ENCODE peak calls at places on chromosomes 13 and 19, in ten cellular contexts. R is left ventricle myocardium inferior, U is foreskin fibroblast, A is AG09309, M is astrocyte, T is heart right ventricle, F is GM12865, Z is GM06990, J is testis, N is spleen. X is an unnamed sample.

GRCh38 chr19:10230904-10231623 is at the start of gene S1PR2:
- DNase-seq in T (peak; percentile 87), F (peak; percentile 92), Z (peak; percentile 90), N (peak; percentile 90), A (no peak), U (peak; percentile 93), M (no peak), J (peak; percentile 70), R (peak; percentile 85), X (peak; percentile 87)

GRCh38 chr19:14968247-14968646 is 11.4 kb downstream of the SLC1A6 start:
- DNase-seq in M (no peak), U (no peak), N (no peak), T (no peak), F (no peak), J (no peak), Z (no peak), A (no peak), R (no peak), X (no peak)

GRCh38 chr19:9075064-9075964 is 11.5 kb upstream of the OR1M1 start:
- DNase-seq in F (no peak), M (peak; percentile 99), N (no peak), Z (no peak), A (peak; percentile 47), T (peak; percentile 61), J (peak; percentile 89), U (peak; percentile 83), R (peak; percentile 33), X (peak; percentile 98)

GRCh38 chr19:47540748-47541147 is 25.9 kb upstream of the NAPA start:
- DNase-seq in U (peak; percentile 68), N (no peak), A (peak; percentile 11), T (no peak), J (no peak), R (no peak), F (peak; percentile 40), Z (no peak), M (peak; percentile 12), X (peak; percentile 49)

GRCh38 chr13:82412749-82413148 is 1469.5 kb downstream of the SLITRK1 start:
- DNase-seq in F (no peak), U (no peak), Z (no peak), M (no peak), R (no peak), A (no peak), N (no peak), T (no peak), J (no peak), X (no peak)

GRCh38 chr19:28543244-28543776 is 669.6 kb downstream of the UQCRFS1 start:
- DNase-seq in M (no peak), N (no peak), F (no peak), U (no peak), A (no peak), R (no peak), Z (no peak), J (no peak), T (no peak), X (no peak)

GRCh38 chr13:50365300-50365682 is 350.0 kb downstream of the KCNRG start:
- DNase-seq in R (no peak), T (no peak), J (no peak), A (no peak), M (no peak), Z (no peak), N (no peak), F (no peak), U (no peak), X (peak; percentile 66)

GRCh38 chr13:97386832-97387486 is 47.0 kb upstream of the RAP2A start:
- DNase-seq in F (peak; percentile 15), A (no peak), Z (no peak), M (no peak), T (no peak), J (no peak), R (no peak), N (no peak), U (no peak), X (no peak)

GRCh38 chr13:44591316-44591715 is 15.2 kb upstream of the TSC22D1 start:
- DNase-seq in J (no peak), N (no peak), U (no peak), T (no peak), R (no peak), A (no peak), M (no peak), Z (no peak), F (no peak), X (no peak)

GRCh38 chr19:485583-486236 is 10.6 kb upstream of the MADCAM1 start:
- DNase-seq in U (peak; percentile 55), J (peak; percentile 90), N (no peak), T (no peak), Z (no peak), R (peak; percentile 48), A (no peak), M (peak; percentile 9), F (no peak), X (no peak)

GRCh38 chr13:43245374-43245964 is 222.1 kb downstream of the DNAJC15 start:
- DNase-seq in Z (no peak), N (no peak), A (peak; percentile 81), J (no peak), U (peak; percentile 91), M (peak; percentile 92), R (no peak), T (no peak), F (no peak), X (peak; percentile 74)

GRCh38 chr19:39497850-39498261 is 891 bp upstream of the DLL3 start:
- DNase-seq in Z (peak; percentile 68), F (peak; percentile 59), N (no peak), T (no peak), A (no peak), U (peak; percentile 66), R (no peak), J (peak; percentile 39), M (peak; percentile 14), X (peak; percentile 29)

GRCh38 chr13:26991508-26992181 is 180.0 kb downstream of the USP12 start:
- DNase-seq in Z (no peak), A (no peak), N (no peak), R (no peak), F (no peak), U (no peak), T (no peak), J (peak; percentile 75), M (no peak), X (no peak)

GRCh38 chr13:80753951-80754350 is 413.0 kb upstream of the SPRY2 start:
- DNase-seq in M (no peak), F (no peak), Z (no peak), R (no peak), U (peak; percentile 15), T (no peak), A (no peak), J (no peak), N (no peak), X (no peak)

GRCh38 chr13:40993987-40994386 is 25.1 kb downstream of the ELF1 start:
- DNase-seq in A (no peak), N (no peak), U (no peak), Z (no peak), J (no peak), M (no peak), R (no peak), F (no peak), T (no peak), X (no peak)

GRCh38 chr19:17296278-17296677 is 6.9 kb downstream of the ABHD8 start:
- DNase-seq in A (no peak), M (peak; percentile 31), J (no peak), Z (no peak), N (no peak), R (no peak), U (peak; percentile 69), F (no peak), T (no peak), X (no peak)

GRCh38 chr13:32587014-32587773 is 942 bp downstream of the PDS5B start:
- DNase-seq in J (peak; percentile 82), Z (peak; percentile 77), N (peak; percentile 92), R (peak; percentile 75), U (peak; percentile 78), M (peak; percentile 59), F (peak; percentile 74), A (no peak), T (peak; percentile 74), X (peak; percentile 69)

GRCh38 chr19:7847664-7848063 is 17.6 kb downstream of the EVI5L start:
- DNase-seq in R (no peak), N (no peak), F (no peak), T (no peak), U (no peak), A (no peak), J (no peak), Z (no peak), M (no peak), X (no peak)

GRCh38 chr19:38494379-38494778 is 60.9 kb downstream of the RYR1 start:
- DNase-seq in A (no peak), T (no peak), M (no peak), U (no peak), F (no peak), Z (no peak), N (no peak), J (no peak), R (no peak), X (no peak)

GRCh38 chr13:24605923-24606372 is 74.3 kb upstream of the ATP12A start:
- DNase-seq in F (peak; percentile 44), M (no peak), A (peak; percentile 23), T (no peak), N (no peak), U (peak; percentile 29), J (no peak), Z (peak; percentile 29), R (no peak), X (peak; percentile 44)

GRCh38 chr19:6161271-6161850 is 25.9 kb downstream of the ACSBG2 start:
- DNase-seq in F (peak; percentile 83), U (no peak), M (no peak), R (no peak), J (peak; percentile 67), A (no peak), N (no peak), T (peak; percentile 63), Z (peak; percentile 75), X (no peak)

GRCh38 chr13:72160977-72161376 is 294.0 kb upstream of the DACH1 start:
- DNase-seq in Z (no peak), F (peak; percentile 1), J (no peak), U (no peak), R (no peak), A (no peak), N (no peak), T (no peak), M (no peak), X (no peak)
- H3K4me3 ChIP-seq in Z (no peak overlapping the region), F (no peak overlapping the region), J (no peak overlapping the region), U (no peak overlapping the region), R (no peak overlapping the region), A (no peak overlapping the region), N (no peak overlapping the region), T (no peak overlapping the region), M (no peak overlapping the region), X (no peak overlapping the region)

GRCh38 chr13:53151692-53152421 is 123.2 kb downstream of the OLFM4 start:
- DNase-seq in U (peak; percentile 2), R (no peak), F (peak; percentile 91), A (no peak), T (peak; percentile 17), Z (peak; percentile 38), M (no peak), J (peak; percentile 81), N (no peak), X (peak; percentile 56)
- TF ChIP-seq CTCF in U (peak; percentile 34), R (peak; percentile 76), F (peak; percentile 95), A (peak; percentile 15), T (peak; percentile 36), Z (peak; percentile 90), M (peak; percentile 55), J (peak; percentile 80), N (peak; percentile 19), X (peak; percentile 75)

GRCh38 chr13:45615501-45616101 is at the start of gene ERICH6B:
- DNase-seq in T (no peak), R (peak; percentile 19), N (no peak), M (no peak), Z (peak; percentile 8), F (no peak), J (peak; percentile 91), U (peak; percentile 61), A (no peak), X (peak; percentile 26)
- H3K4me3 ChIP-seq in T (peak within 1 kb of the TSS; percentile 35), R (peak within 1 kb of the TSS; percentile 50), N (no peak within 1 kb of the TSS), M (no peak within 1 kb of the TSS), Z (no peak within 1 kb of the TSS), F (no peak within 1 kb of the TSS), J (peak within 1 kb of the TSS; percentile 44), U (no peak within 1 kb of the TSS), A (no peak within 1 kb of the TSS), X (no peak within 1 kb of the TSS)

GRCh38 chr19:3671680-3672574 is 28.3 kb downstream of the PIP5K1C start:
- DNase-seq in U (peak; percentile 67), Z (no peak), M (peak; percentile 25), J (no peak), R (no peak), T (no peak), N (no peak), A (no peak), F (no peak), X (peak; percentile 45)
- TF ChIP-seq CTCF in U (no peak), Z (no peak), M (no peak), J (no peak), R (peak; percentile 15), T (no peak), N (no peak), A (no peak), F (no peak), X (peak; percentile 23)